ENCODE peak calls at places on chromosomes 11 and 22, in nine cellular contexts. One of them, this sample, is unnamed.

GRCh38 chr11:85095239-85095638 is 531.9 kb downstream of the DLG2 start:
- DNase-seq in activated CD4-positive, alpha-beta T cell treated with anti-CD3 and anti-CD28 coated beads, Interleukin-2, amount 10 ng/mL, durations not matched to agents 7 days and 5 days: no peak
- DNase-seq in activated T-helper 1 cell treated with Interleukin-2 at 50 U/mL for 16 hours: no peak
- DNase-seq in OCI-LY7: no peak
- DNase-seq in stimulated activated CD4-positive, alpha-beta T cell treated with anti-CD3 and anti-CD28 coated beads, Interleukin-2, amount 100 ng/mL, for 4 hours: no peak
- DNase-seq in sciatic nerve: no peak
- DNase-seq in HFF-Myc: no peak
- DNase-seq in Calu3: no peak
- DNase-seq in NCI-H1417: no peak
- DNase-seq in this sample: no peak

GRCh38 chr22:38461057-38461413 is 6.0 kb upstream of the KCNJ4 start:
- DNase-seq in activated CD4-positive, alpha-beta T cell treated with anti-CD3 and anti-CD28 coated beads, Interleukin-2, amount 10 ng/mL, durations not matched to agents 7 days and 5 days: no peak
- DNase-seq in activated T-helper 1 cell treated with Interleukin-2 at 50 U/mL for 16 hours: no peak
- DNase-seq in OCI-LY7: no peak
- DNase-seq in stimulated activated CD4-positive, alpha-beta T cell treated with anti-CD3 and anti-CD28 coated beads, Interleukin-2, amount 100 ng/mL, for 4 hours: no peak
- DNase-seq in sciatic nerve: no peak
- DNase-seq in HFF-Myc: no peak
- DNase-seq in Calu3: no peak
- DNase-seq in NCI-H1417: no peak
- DNase-seq in this sample: no peak

GRCh38 chr11:131859811-131860210 is 489.4 kb downstream of the NTM start:
- DNase-seq in activated CD4-positive, alpha-beta T cell treated with anti-CD3 and anti-CD28 coated beads, Interleukin-2, amount 10 ng/mL, durations not matched to agents 7 days and 5 days: no peak
- DNase-seq in activated T-helper 1 cell treated with Interleukin-2 at 50 U/mL for 16 hours: no peak
- DNase-seq in OCI-LY7: no peak
- DNase-seq in stimulated activated CD4-positive, alpha-beta T cell treated with anti-CD3 and anti-CD28 coated beads, Interleukin-2, amount 100 ng/mL, for 4 hours: no peak
- DNase-seq in sciatic nerve: no peak
- DNase-seq in HFF-Myc: peak
- DNase-seq in Calu3: no peak
- DNase-seq in NCI-H1417: no peak
- DNase-seq in this sample: no peak

GRCh38 chr22:30127749-30128166 is 47.5 kb downstream of the HORMAD2 start:
- DNase-seq in activated CD4-positive, alpha-beta T cell treated with anti-CD3 and anti-CD28 coated beads, Interleukin-2, amount 10 ng/mL, durations not matched to agents 7 days and 5 days: no peak
- DNase-seq in activated T-helper 1 cell treated with Interleukin-2 at 50 U/mL for 16 hours: no peak
- DNase-seq in OCI-LY7: no peak
- DNase-seq in stimulated activated CD4-positive, alpha-beta T cell treated with anti-CD3 and anti-CD28 coated beads, Interleukin-2, amount 100 ng/mL, for 4 hours: no peak
- DNase-seq in sciatic nerve: no peak
- DNase-seq in HFF-Myc: no peak
- DNase-seq in Calu3: no peak
- DNase-seq in NCI-H1417: no peak
- DNase-seq in this sample: no peak

GRCh38 chr22:37121887-37122591 is 12.5 kb upstream of the TMPRSS6 start:
- DNase-seq in activated CD4-positive, alpha-beta T cell treated with anti-CD3 and anti-CD28 coated beads, Interleukin-2, amount 10 ng/mL, durations not matched to agents 7 days and 5 days: peak
- DNase-seq in activated T-helper 1 cell treated with Interleukin-2 at 50 U/mL for 16 hours: peak
- DNase-seq in OCI-LY7: peak
- DNase-seq in stimulated activated CD4-positive, alpha-beta T cell treated with anti-CD3 and anti-CD28 coated beads, Interleukin-2, amount 100 ng/mL, for 4 hours: peak
- DNase-seq in sciatic nerve: no peak
- DNase-seq in HFF-Myc: no peak
- DNase-seq in Calu3: no peak
- DNase-seq in NCI-H1417: peak
- DNase-seq in this sample: no peak

GRCh38 chr22:44645083-44645482 is 56.9 kb upstream of the PRR5 start:
- DNase-seq in activated CD4-positive, alpha-beta T cell treated with anti-CD3 and anti-CD28 coated beads, Interleukin-2, amount 10 ng/mL, durations not matched to agents 7 days and 5 days: no peak
- DNase-seq in activated T-helper 1 cell treated with Interleukin-2 at 50 U/mL for 16 hours: no peak
- DNase-seq in OCI-LY7: no peak
- DNase-seq in stimulated activated CD4-positive, alpha-beta T cell treated with anti-CD3 and anti-CD28 coated beads, Interleukin-2, amount 100 ng/mL, for 4 hours: no peak
- DNase-seq in sciatic nerve: no peak
- DNase-seq in HFF-Myc: no peak
- DNase-seq in Calu3: no peak
- DNase-seq in NCI-H1417: peak
- DNase-seq in this sample: no peak

GRCh38 chr22:30866216-30866615 is 102.4 kb downstream of the MORC2 start:
- DNase-seq in activated CD4-positive, alpha-beta T cell treated with anti-CD3 and anti-CD28 coated beads, Interleukin-2, amount 10 ng/mL, durations not matched to agents 7 days and 5 days: no peak
- DNase-seq in activated T-helper 1 cell treated with Interleukin-2 at 50 U/mL for 16 hours: no peak
- DNase-seq in OCI-LY7: no peak
- DNase-seq in stimulated activated CD4-positive, alpha-beta T cell treated with anti-CD3 and anti-CD28 coated beads, Interleukin-2, amount 100 ng/mL, for 4 hours: no peak
- DNase-seq in sciatic nerve: peak
- DNase-seq in HFF-Myc: no peak
- DNase-seq in Calu3: no peak
- DNase-seq in NCI-H1417: no peak
- DNase-seq in this sample: no peak

GRCh38 chr11:59193741-59194140 is 19.0 kb downstream of the MPEG1 start:
- DNase-seq in activated CD4-positive, alpha-beta T cell treated with anti-CD3 and anti-CD28 coated beads, Interleukin-2, amount 10 ng/mL, durations not matched to agents 7 days and 5 days: no peak
- DNase-seq in activated T-helper 1 cell treated with Interleukin-2 at 50 U/mL for 16 hours: no peak
- DNase-seq in OCI-LY7: no peak
- DNase-seq in stimulated activated CD4-positive, alpha-beta T cell treated with anti-CD3 and anti-CD28 coated beads, Interleukin-2, amount 100 ng/mL, for 4 hours: no peak
- DNase-seq in sciatic nerve: no peak
- DNase-seq in HFF-Myc: no peak
- DNase-seq in Calu3: no peak
- DNase-seq in NCI-H1417: no peak
- DNase-seq in this sample: no peak

GRCh38 chr11:72621008-72621610 is 53.1 kb downstream of the PDE2A start:
- DNase-seq in activated CD4-positive, alpha-beta T cell treated with anti-CD3 and anti-CD28 coated beads, Interleukin-2, amount 10 ng/mL, durations not matched to agents 7 days and 5 days: peak
- DNase-seq in activated T-helper 1 cell treated with Interleukin-2 at 50 U/mL for 16 hours: no peak
- DNase-seq in OCI-LY7: no peak
- DNase-seq in stimulated activated CD4-positive, alpha-beta T cell treated with anti-CD3 and anti-CD28 coated beads, Interleukin-2, amount 100 ng/mL, for 4 hours: no peak
- DNase-seq in sciatic nerve: no peak
- DNase-seq in HFF-Myc: no peak
- DNase-seq in Calu3: no peak
- DNase-seq in NCI-H1417: no peak
- DNase-seq in this sample: no peak

GRCh38 chr22:24433868-24434471 is 6.6 kb downstream of the ADORA2A start:
- DNase-seq in activated CD4-positive, alpha-beta T cell treated with anti-CD3 and anti-CD28 coated beads, Interleukin-2, amount 10 ng/mL, durations not matched to agents 7 days and 5 days: no peak
- DNase-seq in activated T-helper 1 cell treated with Interleukin-2 at 50 U/mL for 16 hours: no peak
- DNase-seq in OCI-LY7: peak
- DNase-seq in stimulated activated CD4-positive, alpha-beta T cell treated with anti-CD3 and anti-CD28 coated beads, Interleukin-2, amount 100 ng/mL, for 4 hours: peak
- DNase-seq in sciatic nerve: peak
- DNase-seq in HFF-Myc: no peak
- DNase-seq in Calu3: no peak
- DNase-seq in NCI-H1417: no peak
- DNase-seq in this sample: no peak

GRCh38 chr22:17960695-17961442 is 63.5 kb downstream of the MICAL3 start:
- DNase-seq in activated CD4-positive, alpha-beta T cell treated with anti-CD3 and anti-CD28 coated beads, Interleukin-2, amount 10 ng/mL, durations not matched to agents 7 days and 5 days: no peak
- DNase-seq in activated T-helper 1 cell treated with Interleukin-2 at 50 U/mL for 16 hours: no peak
- DNase-seq in OCI-LY7: no peak
- DNase-seq in stimulated activated CD4-positive, alpha-beta T cell treated with anti-CD3 and anti-CD28 coated beads, Interleukin-2, amount 100 ng/mL, for 4 hours: no peak
- DNase-seq in sciatic nerve: no peak
- DNase-seq in HFF-Myc: no peak
- DNase-seq in Calu3: no peak
- DNase-seq in NCI-H1417: no peak
- DNase-seq in this sample: no peak

GRCh38 chr11:31958086-31958735 is 132.7 kb upstream of the RCN1 start:
- DNase-seq in activated CD4-positive, alpha-beta T cell treated with anti-CD3 and anti-CD28 coated beads, Interleukin-2, amount 10 ng/mL, durations not matched to agents 7 days and 5 days: peak
- DNase-seq in activated T-helper 1 cell treated with Interleukin-2 at 50 U/mL for 16 hours: peak
- DNase-seq in OCI-LY7: peak
- DNase-seq in stimulated activated CD4-positive, alpha-beta T cell treated with anti-CD3 and anti-CD28 coated beads, Interleukin-2, amount 100 ng/mL, for 4 hours: peak
- DNase-seq in sciatic nerve: peak
- DNase-seq in HFF-Myc: no peak
- DNase-seq in Calu3: peak
- DNase-seq in NCI-H1417: no peak
- DNase-seq in this sample: peak

GRCh38 chr11:116162541-116163230 is 610.1 kb downstream of the BUD13 start:
- DNase-seq in activated CD4-positive, alpha-beta T cell treated with anti-CD3 and anti-CD28 coated beads, Interleukin-2, amount 10 ng/mL, durations not matched to agents 7 days and 5 days: no peak
- DNase-seq in activated T-helper 1 cell treated with Interleukin-2 at 50 U/mL for 16 hours: no peak
- DNase-seq in OCI-LY7: no peak
- DNase-seq in stimulated activated CD4-positive, alpha-beta T cell treated with anti-CD3 and anti-CD28 coated beads, Interleukin-2, amount 100 ng/mL, for 4 hours: no peak
- DNase-seq in sciatic nerve: no peak
- DNase-seq in HFF-Myc: no peak
- DNase-seq in Calu3: no peak
- DNase-seq in NCI-H1417: peak
- DNase-seq in this sample: no peak

GRCh38 chr22:49999063-49999900 is 13.3 kb downstream of the IL17REL start:
- DNase-seq in activated CD4-positive, alpha-beta T cell treated with anti-CD3 and anti-CD28 coated beads, Interleukin-2, amount 10 ng/mL, durations not matched to agents 7 days and 5 days: no peak
- DNase-seq in activated T-helper 1 cell treated with Interleukin-2 at 50 U/mL for 16 hours: no peak
- DNase-seq in OCI-LY7: no peak
- DNase-seq in stimulated activated CD4-positive, alpha-beta T cell treated with anti-CD3 and anti-CD28 coated beads, Interleukin-2, amount 100 ng/mL, for 4 hours: no peak
- DNase-seq in sciatic nerve: peak
- DNase-seq in HFF-Myc: no peak
- DNase-seq in Calu3: no peak
- DNase-seq in NCI-H1417: no peak
- DNase-seq in this sample: peak

GRCh38 chr22:31340360-31340759 is 5.8 kb downstream of the PATZ1 start:
- DNase-seq in activated CD4-positive, alpha-beta T cell treated with anti-CD3 and anti-CD28 coated beads, Interleukin-2, amount 10 ng/mL, durations not matched to agents 7 days and 5 days: no peak
- DNase-seq in activated T-helper 1 cell treated with Interleukin-2 at 50 U/mL for 16 hours: no peak
- DNase-seq in OCI-LY7: no peak
- DNase-seq in stimulated activated CD4-positive, alpha-beta T cell treated with anti-CD3 and anti-CD28 coated beads, Interleukin-2, amount 100 ng/mL, for 4 hours: no peak
- DNase-seq in sciatic nerve: no peak
- DNase-seq in HFF-Myc: no peak
- DNase-seq in Calu3: no peak
- DNase-seq in NCI-H1417: peak
- DNase-seq in this sample: no peak

GRCh38 chr11:47394050-47394321 is 14.4 kb upstream of the SLC39A13 start:
- DNase-seq in activated CD4-positive, alpha-beta T cell treated with anti-CD3 and anti-CD28 coated beads, Interleukin-2, amount 10 ng/mL, durations not matched to agents 7 days and 5 days: no peak
- DNase-seq in activated T-helper 1 cell treated with Interleukin-2 at 50 U/mL for 16 hours: no peak
- DNase-seq in OCI-LY7: no peak
- DNase-seq in stimulated activated CD4-positive, alpha-beta T cell treated with anti-CD3 and anti-CD28 coated beads, Interleukin-2, amount 100 ng/mL, for 4 hours: no peak
- DNase-seq in sciatic nerve: no peak
- DNase-seq in HFF-Myc: no peak
- DNase-seq in Calu3: no peak
- DNase-seq in NCI-H1417: no peak
- DNase-seq in this sample: peak

GRCh38 chr11:120384476-120384875 is 48.3 kb downstream of the ARHGEF12 start:
- DNase-seq in activated CD4-positive, alpha-beta T cell treated with anti-CD3 and anti-CD28 coated beads, Interleukin-2, amount 10 ng/mL, durations not matched to agents 7 days and 5 days: no peak
- DNase-seq in activated T-helper 1 cell treated with Interleukin-2 at 50 U/mL for 16 hours: no peak
- DNase-seq in OCI-LY7: no peak
- DNase-seq in stimulated activated CD4-positive, alpha-beta T cell treated with anti-CD3 and anti-CD28 coated beads, Interleukin-2, amount 100 ng/mL, for 4 hours: no peak
- DNase-seq in sciatic nerve: no peak
- DNase-seq in HFF-Myc: no peak
- DNase-seq in Calu3: no peak
- DNase-seq in NCI-H1417: no peak
- DNase-seq in this sample: no peak

GRCh38 chr22:21449531-21450319 is 17.5 kb upstream of the TMEM191C start:
- DNase-seq in activated CD4-positive, alpha-beta T cell treated with anti-CD3 and anti-CD28 coated beads, Interleukin-2, amount 10 ng/mL, durations not matched to agents 7 days and 5 days: peak
- DNase-seq in activated T-helper 1 cell treated with Interleukin-2 at 50 U/mL for 16 hours: no peak
- DNase-seq in OCI-LY7: no peak
- DNase-seq in stimulated activated CD4-positive, alpha-beta T cell treated with anti-CD3 and anti-CD28 coated beads, Interleukin-2, amount 100 ng/mL, for 4 hours: no peak
- DNase-seq in sciatic nerve: peak
- DNase-seq in HFF-Myc: no peak
- DNase-seq in Calu3: no peak
- DNase-seq in NCI-H1417: no peak
- DNase-seq in this sample: peak

GRCh38 chr11:64259533-64260067 is 8.3 kb downstream of the PLCB3 start:
- DNase-seq in activated CD4-positive, alpha-beta T cell treated with anti-CD3 and anti-CD28 coated beads, Interleukin-2, amount 10 ng/mL, durations not matched to agents 7 days and 5 days: no peak
- DNase-seq in activated T-helper 1 cell treated with Interleukin-2 at 50 U/mL for 16 hours: no peak
- DNase-seq in OCI-LY7: no peak
- DNase-seq in stimulated activated CD4-positive, alpha-beta T cell treated with anti-CD3 and anti-CD28 coated beads, Interleukin-2, amount 100 ng/mL, for 4 hours: no peak
- DNase-seq in sciatic nerve: no peak
- DNase-seq in HFF-Myc: no peak
- DNase-seq in Calu3: no peak
- DNase-seq in NCI-H1417: no peak
- DNase-seq in this sample: no peak

GRCh38 chr22:35510481-35510934 is 30.1 kb upstream of the RASD2 start:
- DNase-seq in activated CD4-positive, alpha-beta T cell treated with anti-CD3 and anti-CD28 coated beads, Interleukin-2, amount 10 ng/mL, durations not matched to agents 7 days and 5 days: no peak
- DNase-seq in activated T-helper 1 cell treated with Interleukin-2 at 50 U/mL for 16 hours: no peak
- DNase-seq in OCI-LY7: no peak
- DNase-seq in stimulated activated CD4-positive, alpha-beta T cell treated with anti-CD3 and anti-CD28 coated beads, Interleukin-2, amount 100 ng/mL, for 4 hours: no peak
- DNase-seq in sciatic nerve: no peak
- DNase-seq in HFF-Myc: no peak
- DNase-seq in Calu3: no peak
- DNase-seq in NCI-H1417: no peak
- DNase-seq in this sample: no peak

GRCh38 chr11:61724437-61724836 is 28.0 kb upstream of the MYRF start:
- DNase-seq in activated CD4-positive, alpha-beta T cell treated with anti-CD3 and anti-CD28 coated beads, Interleukin-2, amount 10 ng/mL, durations not matched to agents 7 days and 5 days: no peak
- DNase-seq in activated T-helper 1 cell treated with Interleukin-2 at 50 U/mL for 16 hours: no peak
- DNase-seq in OCI-LY7: no peak
- DNase-seq in stimulated activated CD4-positive, alpha-beta T cell treated with anti-CD3 and anti-CD28 coated beads, Interleukin-2, amount 100 ng/mL, for 4 hours: no peak
- DNase-seq in sciatic nerve: no peak
- DNase-seq in HFF-Myc: no peak
- DNase-seq in Calu3: no peak
- DNase-seq in NCI-H1417: no peak
- DNase-seq in this sample: no peak

GRCh38 chr11:35851342-35851741 is 92.5 kb upstream of the LDLRAD3 start:
- DNase-seq in activated CD4-positive, alpha-beta T cell treated with anti-CD3 and anti-CD28 coated beads, Interleukin-2, amount 10 ng/mL, durations not matched to agents 7 days and 5 days: no peak
- DNase-seq in activated T-helper 1 cell treated with Interleukin-2 at 50 U/mL for 16 hours: no peak
- DNase-seq in OCI-LY7: no peak
- DNase-seq in stimulated activated CD4-positive, alpha-beta T cell treated with anti-CD3 and anti-CD28 coated beads, Interleukin-2, amount 100 ng/mL, for 4 hours: no peak
- DNase-seq in sciatic nerve: no peak
- DNase-seq in HFF-Myc: no peak
- DNase-seq in Calu3: no peak
- DNase-seq in NCI-H1417: no peak
- DNase-seq in this sample: no peak

GRCh38 chr22:44580756-44581435 is 82.9 kb upstream of the RTL6 start:
- DNase-seq in activated CD4-positive, alpha-beta T cell treated with anti-CD3 and anti-CD28 coated beads, Interleukin-2, amount 10 ng/mL, durations not matched to agents 7 days and 5 days: no peak
- DNase-seq in activated T-helper 1 cell treated with Interleukin-2 at 50 U/mL for 16 hours: no peak
- DNase-seq in OCI-LY7: no peak
- DNase-seq in stimulated activated CD4-positive, alpha-beta T cell treated with anti-CD3 and anti-CD28 coated beads, Interleukin-2, amount 100 ng/mL, for 4 hours: no peak
- DNase-seq in sciatic nerve: peak
- DNase-seq in HFF-Myc: no peak
- DNase-seq in Calu3: no peak
- DNase-seq in NCI-H1417: no peak
- DNase-seq in this sample: peak

GRCh38 chr22:45678961-45679912 is 7.6 kb downstream of the ATXN10 start:
- DNase-seq in activated CD4-positive, alpha-beta T cell treated with anti-CD3 and anti-CD28 coated beads, Interleukin-2, amount 10 ng/mL, durations not matched to agents 7 days and 5 days: no peak
- DNase-seq in activated T-helper 1 cell treated with Interleukin-2 at 50 U/mL for 16 hours: no peak
- DNase-seq in OCI-LY7: no peak
- DNase-seq in stimulated activated CD4-positive, alpha-beta T cell treated with anti-CD3 and anti-CD28 coated beads, Interleukin-2, amount 100 ng/mL, for 4 hours: no peak
- DNase-seq in sciatic nerve: no peak
- DNase-seq in HFF-Myc: peak
- DNase-seq in Calu3: no peak
- DNase-seq in NCI-H1417: peak
- DNase-seq in this sample: no peak

GRCh38 chr22:30191049-30191701 is 55.4 kb downstream of the LIF start:
- DNase-seq in activated CD4-positive, alpha-beta T cell treated with anti-CD3 and anti-CD28 coated beads, Interleukin-2, amount 10 ng/mL, durations not matched to agents 7 days and 5 days: no peak
- DNase-seq in activated T-helper 1 cell treated with Interleukin-2 at 50 U/mL for 16 hours: no peak
- DNase-seq in OCI-LY7: no peak
- DNase-seq in stimulated activated CD4-positive, alpha-beta T cell treated with anti-CD3 and anti-CD28 coated beads, Interleukin-2, amount 100 ng/mL, for 4 hours: no peak
- DNase-seq in sciatic nerve: no peak
- DNase-seq in HFF-Myc: no peak
- DNase-seq in Calu3: no peak
- DNase-seq in NCI-H1417: no peak
- DNase-seq in this sample: no peak

GRCh38 chr11:45788887-45789286 is 16.1 kb upstream of the SLC35C1 start:
- DNase-seq in activated CD4-positive, alpha-beta T cell treated with anti-CD3 and anti-CD28 coated beads, Interleukin-2, amount 10 ng/mL, durations not matched to agents 7 days and 5 days: no peak
- DNase-seq in activated T-helper 1 cell treated with Interleukin-2 at 50 U/mL for 16 hours: no peak
- DNase-seq in OCI-LY7: no peak
- DNase-seq in stimulated activated CD4-positive, alpha-beta T cell treated with anti-CD3 and anti-CD28 coated beads, Interleukin-2, amount 100 ng/mL, for 4 hours: no peak
- DNase-seq in sciatic nerve: no peak
- DNase-seq in HFF-Myc: no peak
- DNase-seq in Calu3: no peak
- DNase-seq in NCI-H1417: no peak
- DNase-seq in this sample: no peak

GRCh38 chr22:50544078-50544745 is 1.5 kb upstream of the KLHDC7B start:
- DNase-seq in activated CD4-positive, alpha-beta T cell treated with anti-CD3 and anti-CD28 coated beads, Interleukin-2, amount 10 ng/mL, durations not matched to agents 7 days and 5 days: peak
- DNase-seq in activated T-helper 1 cell treated with Interleukin-2 at 50 U/mL for 16 hours: peak
- DNase-seq in OCI-LY7: peak
- DNase-seq in stimulated activated CD4-positive, alpha-beta T cell treated with anti-CD3 and anti-CD28 coated beads, Interleukin-2, amount 100 ng/mL, for 4 hours: peak
- DNase-seq in sciatic nerve: peak
- DNase-seq in HFF-Myc: no peak
- DNase-seq in Calu3: peak
- DNase-seq in NCI-H1417: peak
- DNase-seq in this sample: peak

This sample was measured in lower lobe of right lung.